ENCODE peak calls at places on chromosome 14, in six cellular contexts. S, R, U, P, O and X are unnamed samples.

GRCh38 chr14:58298477-58298879 is at the start of gene ARID4A:
- DNase-seq in O (peak), U (peak), R (no peak), S (no peak), P (peak), X (no peak)

GRCh38 chr14:56244138-56244789 is 126.1 kb downstream of the PELI2 start:
- DNase-seq in R (no peak), O (no peak), S (peak), P (no peak), U (no peak), X (no peak)

GRCh38 chr14:68792022-68792829 is 641 bp downstream of the ZFP36L1 start:
- DNase-seq in O (no peak), P (no peak), S (peak), U (no peak), R (no peak), X (no peak)

GRCh38 chr14:103108749-103109207 is 14.3 kb downstream of the EXOC3L4 start:
- DNase-seq in R (no peak), S (peak), P (no peak), O (no peak), U (no peak), X (no peak)

GRCh38 chr14:36238666-36239363 is 62.3 kb upstream of the PTCSC3 start:
- DNase-seq in O (no peak), P (no peak), R (no peak), U (no peak), S (no peak), X (no peak)

GRCh38 chr14:89252887-89253532 is 164.0 kb downstream of the FOXN3 start:
- DNase-seq in R (no peak), S (peak), U (no peak), P (peak), O (peak), X (no peak)

GRCh38 chr14:49879683-49880204 is 13.1 kb upstream of the ARF6 start:
- DNase-seq in R (peak), U (peak), P (peak), O (no peak), S (peak), X (peak)

GRCh38 chr14:87888136-87888999 is 104.6 kb downstream of the GALC start:
- DNase-seq in O (peak), S (peak), U (no peak), P (peak), R (no peak), X (no peak)